ENCODE peak calls at places on chromosomes 6 and 20, in six cellular contexts. E is stimulated activated CD8-positive, alpha-beta memory T cell treated with anti-CD3 and anti-CD28 coated beads, Interleukin-7, amount 100 ng/mL, for 24 hours; W is progenitor cell of endocrine pancreas; L is NCI-H774; Q is NCI-H1092; F is ascending aorta. V is an unnamed sample.

GRCh38 chr6:6605873-6606272 is 17.4 kb downstream of the LY86 start:
- DNase-seq in E (no peak), W (no peak), L (no peak), Q (no peak), F (no peak), V (no peak)

GRCh38 chr6:37713529-37714119 is 15.9 kb upstream of the MDGA1 start:
- DNase-seq in E (no peak), W (no peak), L (no peak), Q (no peak), F (no peak), V (no peak)

GRCh38 chr20:60632420-60633262 is 619.4 kb upstream of the CDH4 start:
- DNase-seq in E (no peak), W (no peak), L (no peak), Q (no peak), F (no peak), V (no peak)

GRCh38 chr6:29016559-29017427 is 11.7 kb upstream of the ZNF311 start:
- DNase-seq in E (peak; percentile 63), W (peak; percentile 81), L (peak; percentile 67), Q (peak; percentile 4), F (peak; percentile 92), V (peak; percentile 45)

GRCh38 chr6:1176595-1176994 is 135.3 kb upstream of the FOXQ1 start:
- DNase-seq in E (no peak), W (no peak), L (no peak), Q (no peak), F (no peak), V (no peak)

GRCh38 chr6:41051873-41052272 is 1.1 kb upstream of the APOBEC2 start:
- DNase-seq in E (no peak), W (no peak), L (no peak), Q (no peak), F (no peak), V (no peak)

GRCh38 chr6:42783876-42784738 is 2.3 kb downstream of the BICRAL start:
- DNase-seq in E (peak; percentile 26), W (no peak), L (no peak), Q (no peak), F (no peak), V (peak; percentile 8)

GRCh38 chr6:108074359-108075144 is at the start of gene OSTM1:
- DNase-seq in E (peak; percentile 88), W (peak; percentile 91), L (peak; percentile 96), Q (peak; percentile 59), F (peak; percentile 95), V (peak; percentile 8)

GRCh38 chr6:134517145-134517658 is 199.3 kb upstream of the SGK1 start:
- DNase-seq in E (no peak), W (no peak), L (peak; percentile 52), Q (no peak), F (peak; percentile 81), V (no peak)

GRCh38 chr6:125961117-125961516 is 4.5 kb downstream of the HINT3 start:
- DNase-seq in E (no peak), W (no peak), L (no peak), Q (no peak), F (no peak), V (no peak)

GRCh38 chr20:409697-410559 is 1.8 kb downstream of the RBCK1 start:
- DNase-seq in E (no peak), W (no peak), L (no peak), Q (no peak), F (no peak), V (peak; percentile 41)

GRCh38 chr20:38156888-38157634 is 8.0 kb downstream of the TGM2 start:
- DNase-seq in E (no peak), W (no peak), L (no peak), Q (no peak), F (peak; percentile 88), V (no peak)

GRCh38 chr6:63565058-63565726 is 7.1 kb upstream of the LOC128125822 start:
- DNase-seq in E (no peak), W (no peak), L (no peak), Q (no peak), F (no peak), V (no peak)

GRCh38 chr20:23095504-23095903 is 9.4 kb upstream of the CD93 start:
- DNase-seq in E (no peak), W (no peak), L (no peak), Q (no peak), F (no peak), V (no peak)

GRCh38 chr6:43009124-43009523 is 4.6 kb downstream of the MEA1 start:
- DNase-seq in E (no peak), W (no peak), L (no peak), Q (peak; percentile 10), F (no peak), V (peak; percentile 26)

GRCh38 chr6:131761061-131761761 is 46.6 kb upstream of the ENPP1 start:
- DNase-seq in E (no peak), W (no peak), L (no peak), Q (no peak), F (no peak), V (no peak)